ENCODE peak calls at places on chromosomes 3 and 15, in four cellular contexts. M, A, B and F are unnamed samples.

GRCh38 chr3:10417849-10418248 is 87.5 kb downstream of the ATP2B2 start:
- DNase-seq in M (peak), A (no peak), B (peak), F (peak)

GRCh38 chr3:185400340-185400667 is 37.4 kb downstream of the MAP3K13 start:
- DNase-seq in M (no peak), A (no peak), B (no peak), F (no peak)

GRCh38 chr15:40930430-40931299 is 1.5 kb downstream of the DLL4 start:
- DNase-seq in M (peak), A (no peak), B (peak), F (no peak)

GRCh38 chr3:122973893-122974615 is 53.5 kb downstream of the SEMA5B start:
- DNase-seq in M (no peak), A (no peak), B (no peak), F (no peak)

GRCh38 chr3:192904632-192905289 is 12.9 kb downstream of the MB21D2 start:
- DNase-seq in M (no peak), A (no peak), B (no peak), F (no peak)

GRCh38 chr15:77810180-77810579 is 177.5 kb upstream of the LINGO1 start:
- DNase-seq in M (no peak), A (no peak), B (no peak), F (no peak)

GRCh38 chr15:86852741-86853140 is 773.1 kb downstream of the AGBL1 start:
- DNase-seq in M (no peak), A (no peak), B (no peak), F (no peak)

GRCh38 chr3:126258670-126259069 is 78.3 kb upstream of the ALDH1L1 start:
- DNase-seq in M (peak), A (no peak), B (no peak), F (peak)

GRCh38 chr15:65423977-65424679 is 1.4 kb upstream of the IGDCC4 start:
- DNase-seq in M (peak), A (no peak), B (no peak), F (peak)

GRCh38 chr15:40982855-40983254 is 29.6 kb downstream of the CHAC1 start:
- DNase-seq in M (no peak), A (no peak), B (no peak), F (no peak)

GRCh38 chr3:49353022-49353421 is 5.1 kb downstream of the GPX1 start:
- DNase-seq in M (no peak), A (no peak), B (no peak), F (no peak)

GRCh38 chr3:174146008-174146407 is 713.1 kb upstream of the NAALADL2 start:
- DNase-seq in M (no peak), A (no peak), B (no peak), F (no peak)

GRCh38 chr3:157134620-157135191 is 25.2 kb downstream of the CCNL1 start:
- DNase-seq in M (no peak), A (no peak), B (peak), F (no peak)

GRCh38 chr15:70698412-70698811 is 64.9 kb downstream of the UACA start:
- DNase-seq in M (no peak), A (no peak), B (no peak), F (no peak)

GRCh38 chr3:159208080-159208479 is 406.2 kb downstream of the MFSD1 start:
- DNase-seq in M (no peak), A (no peak), B (no peak), F (no peak)

GRCh38 chr3:186493507-186493906 is 50.7 kb downstream of the CRYGS start:
- DNase-seq in M (no peak), A (no peak), B (no peak), F (no peak)

GRCh38 chr3:99978221-99978620 is 136.1 kb downstream of the FILIP1L start:
- DNase-seq in M (no peak), A (no peak), B (no peak), F (no peak)

GRCh38 chr3:99971761-99972160 is 142.5 kb downstream of the FILIP1L start:
- DNase-seq in M (no peak), A (no peak), B (no peak), F (no peak)

GRCh38 chr3:99972380-99973104 is 141.8 kb downstream of the FILIP1L start:
- DNase-seq in M (no peak), A (no peak), B (no peak), F (no peak)

GRCh38 chr3:99976584-99976983 is 137.7 kb downstream of the FILIP1L start:
- DNase-seq in M (no peak), A (no peak), B (no peak), F (no peak)

DNA sequence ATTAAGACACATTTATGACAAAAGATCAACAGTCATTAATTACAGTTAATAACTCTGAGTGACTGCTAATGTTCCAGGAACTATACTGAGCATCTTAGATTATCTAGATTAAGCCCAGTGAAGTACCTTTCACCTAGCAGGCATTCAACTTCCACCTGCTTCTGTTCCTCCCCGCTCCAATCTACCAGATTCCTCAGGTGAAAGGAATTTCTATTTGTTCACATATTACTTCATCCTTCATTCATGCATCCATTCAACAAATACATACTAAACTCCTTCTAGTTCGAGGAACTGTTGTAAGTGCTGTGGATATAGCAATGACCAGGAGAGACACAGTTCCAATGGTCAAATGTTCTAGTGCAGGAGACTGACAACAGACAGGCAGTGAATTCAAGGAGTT is 139.3 kb downstream of the FILIP1L start:
- DNase-seq in M (no peak), A (no peak), B (no peak), F (no peak)
- TF ChIP-seq KDM1A in M (no peak), A (no peak), B (no peak), F (no peak)

GRCh38 chr15:99921086-99921485 is 187.8 kb upstream of the LYSMD4 start:
- DNase-seq in M (no peak), A (no peak), B (no peak), F (no peak)
- TF ChIP-seq JUNB in M (no peak), A (no peak), B (no peak), F (no peak)

GRCh38 chr3:39754549-39754948 is 54.9 kb upstream of the MYRIP start:
- DNase-seq in M (no peak), A (no peak), B (no peak), F (no peak)

GRCh38 chr3:39753361-39753760 is 56.0 kb upstream of the MYRIP start:
- DNase-seq in M (no peak), A (no peak), B (no peak), F (no peak)

GRCh38 chr3:39755100-39755499 is 54.3 kb upstream of the MYRIP start:
- DNase-seq in M (no peak), A (no peak), B (no peak), F (no peak)

GRCh38 chr3:39760325-39760724 is 49.1 kb upstream of the MYRIP start:
- DNase-seq in M (no peak), A (no peak), B (no peak), F (no peak)

GRCh38 chr3:39757312-39757711 is 52.1 kb upstream of the MYRIP start:
- DNase-seq in M (no peak), A (no peak), B (no peak), F (no peak)
- TF ChIP-seq KDM1A in M (no peak), A (no peak), B (no peak), F (no peak)

DNA sequence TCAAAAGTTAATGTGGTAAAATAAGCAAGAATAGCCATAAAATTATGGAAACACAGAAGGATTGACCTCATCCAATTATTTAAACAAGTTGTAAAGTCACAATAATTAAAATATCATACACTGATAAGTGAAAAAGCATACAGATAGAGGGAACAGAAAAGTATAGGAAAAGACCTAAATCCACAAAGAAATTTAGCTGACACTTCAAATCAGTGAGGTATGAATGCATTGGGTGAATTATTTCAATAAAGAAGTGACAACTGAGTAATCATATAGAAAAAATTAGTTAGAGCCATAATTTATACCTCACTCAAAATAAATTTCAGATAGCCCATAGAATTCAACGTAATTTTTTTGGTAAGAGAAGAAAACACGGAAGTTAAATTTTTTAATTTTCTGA is 25.1 kb downstream of the TFDP2 start:
- DNase-seq in M (no peak), A (no peak), B (no peak), F (no peak)
- TF ChIP-seq JUNB in M (no peak), A (no peak), B (no peak), F (no peak)

DNA sequence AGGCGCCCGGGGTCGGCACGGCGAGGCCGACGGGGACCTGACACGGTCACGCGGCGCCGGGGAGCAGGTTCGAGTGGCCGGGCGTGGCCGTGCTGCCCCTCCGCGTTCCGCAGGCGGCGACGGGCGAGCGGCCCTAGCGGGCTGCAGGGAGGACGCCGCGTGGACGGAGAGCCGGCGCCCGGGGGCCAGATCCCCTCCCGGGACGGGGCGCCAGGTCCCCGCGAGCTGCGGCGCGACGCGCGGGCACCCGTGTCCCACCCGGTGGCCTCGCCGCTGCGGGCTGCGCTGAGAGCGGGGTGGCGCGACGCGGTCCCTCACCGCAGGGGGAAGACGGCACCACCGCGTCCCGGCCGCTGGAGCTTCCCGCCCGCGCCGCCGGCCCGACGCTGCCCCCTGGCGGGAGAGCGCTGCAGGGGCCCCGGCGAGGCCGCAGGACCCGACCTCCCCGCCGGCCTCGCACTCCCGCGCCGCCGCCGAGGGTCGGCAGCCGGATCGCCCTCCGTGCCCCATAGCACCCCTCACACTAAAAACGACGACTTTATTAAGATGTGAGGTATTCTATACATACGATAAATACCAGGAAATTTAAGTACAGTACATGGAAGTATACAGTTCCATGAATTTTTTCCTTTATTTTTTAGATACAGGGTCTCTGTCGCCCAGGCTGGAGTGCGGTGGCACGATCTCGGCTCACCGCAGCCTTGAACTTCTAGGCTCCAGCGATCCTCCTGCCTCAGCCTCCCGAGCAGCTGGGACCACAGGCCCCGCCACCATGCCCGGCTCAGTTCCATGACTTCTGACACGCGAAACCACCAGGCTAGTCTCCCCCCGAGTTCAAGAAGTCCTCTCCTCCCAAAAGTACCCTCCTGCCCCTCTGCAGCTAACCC is 1.3 kb upstream of the PIGZ start:
- DNase-seq in M (peak), A (no peak), B (no peak), F (peak)
- TF ChIP-seq KDM1A in M (no peak), A (no peak), B (no peak), F (no peak)

GRCh38 chr3:71709908-71710511 is 15.2 kb downstream of the EIF4E3 start:
- DNase-seq in M (no peak), A (no peak), B (no peak), F (no peak)

GRCh38 chr3:71708478-71709098 is 16.6 kb downstream of the EIF4E3 start:
- DNase-seq in M (no peak), A (no peak), B (no peak), F (no peak)

GRCh38 chr3:71713041-71713440 is 12.2 kb downstream of the EIF4E3 start:
- DNase-seq in M (no peak), A (no peak), B (no peak), F (no peak)

GRCh38 chr3:71707600-71707999 is 17.6 kb downstream of the EIF4E3 start:
- DNase-seq in M (no peak), A (no peak), B (no peak), F (peak)

GRCh38 chr3:71710906-71711494 is 14.2 kb downstream of the EIF4E3 start:
- DNase-seq in M (peak), A (peak), B (peak), F (peak)
- TF ChIP-seq JUNB in M (no peak), A (no peak), B (no peak), F (no peak)

DNA sequence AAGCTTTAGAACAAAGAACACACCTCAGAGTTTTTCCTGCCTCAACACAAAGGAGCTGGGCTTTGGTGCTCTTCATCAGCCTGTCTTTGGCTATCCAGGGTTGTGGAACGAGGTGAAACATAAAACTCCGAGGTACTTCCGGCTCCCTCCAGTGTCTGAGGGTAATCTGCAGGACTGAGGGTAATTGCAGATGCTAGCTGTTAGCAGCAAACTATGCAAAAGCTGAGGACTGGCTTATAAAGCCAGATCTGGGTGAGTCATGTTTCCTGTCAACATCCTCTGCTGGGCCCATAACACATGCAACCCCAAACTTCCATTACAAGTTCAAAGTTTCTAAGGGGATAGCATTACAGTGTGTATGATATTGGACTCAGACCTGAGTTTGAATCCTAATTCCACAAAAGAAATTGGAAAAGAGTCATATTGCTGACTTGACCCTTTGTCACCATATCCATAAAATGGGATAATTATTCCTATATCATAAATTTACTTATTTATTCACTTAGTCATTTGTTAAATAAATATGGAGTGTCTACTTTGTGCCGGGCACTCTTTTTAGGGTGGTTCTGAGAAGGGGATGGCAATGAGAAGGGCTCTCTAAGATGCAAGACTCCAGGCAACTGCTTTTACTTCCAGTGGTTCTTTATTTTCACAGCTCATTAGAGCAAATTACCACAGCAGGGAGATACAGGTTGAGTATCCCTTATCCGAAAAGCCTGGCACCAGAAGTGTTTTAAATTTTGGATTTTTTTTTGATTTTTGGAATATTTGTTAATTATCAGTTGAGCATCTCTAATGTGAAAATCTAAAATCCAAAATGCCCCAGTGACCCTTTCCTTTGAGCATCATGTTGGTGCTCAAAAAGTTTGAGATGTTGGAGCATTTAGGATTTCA is 9.5 kb upstream of the TRIM69 start:
- DNase-seq in M (peak), A (peak), B (peak), F (peak)
- TF ChIP-seq KDM1A in M (no peak), A (no peak), B (peak), F (no peak)

GRCh38 chr3:113330742-113331141 is 110.6 kb downstream of the CFAP44 start:
- DNase-seq in M (no peak), A (no peak), B (no peak), F (no peak)
- TF ChIP-seq JUNB in M (no peak), A (no peak), B (no peak), F (no peak)

GRCh38 chr3:140053794-140054193 is 118.8 kb downstream of the CLSTN2 start:
- DNase-seq in M (no peak), A (no peak), B (no peak), F (no peak)

GRCh38 chr3:140055032-140055791 is 120.2 kb downstream of the CLSTN2 start:
- DNase-seq in M (no peak), A (no peak), B (no peak), F (no peak)

GRCh38 chr3:140050396-140050795 is 115.4 kb downstream of the CLSTN2 start:
- DNase-seq in M (no peak), A (no peak), B (no peak), F (no peak)

GRCh38 chr3:140053011-140053702 is 118.2 kb downstream of the CLSTN2 start:
- DNase-seq in M (no peak), A (no peak), B (no peak), F (no peak)

GRCh38 chr3:140050977-140051957 is 116.3 kb downstream of the CLSTN2 start:
- DNase-seq in M (peak), A (no peak), B (peak), F (no peak)
- TF ChIP-seq KDM1A in M (no peak), A (no peak), B (no peak), F (no peak)

DNA sequence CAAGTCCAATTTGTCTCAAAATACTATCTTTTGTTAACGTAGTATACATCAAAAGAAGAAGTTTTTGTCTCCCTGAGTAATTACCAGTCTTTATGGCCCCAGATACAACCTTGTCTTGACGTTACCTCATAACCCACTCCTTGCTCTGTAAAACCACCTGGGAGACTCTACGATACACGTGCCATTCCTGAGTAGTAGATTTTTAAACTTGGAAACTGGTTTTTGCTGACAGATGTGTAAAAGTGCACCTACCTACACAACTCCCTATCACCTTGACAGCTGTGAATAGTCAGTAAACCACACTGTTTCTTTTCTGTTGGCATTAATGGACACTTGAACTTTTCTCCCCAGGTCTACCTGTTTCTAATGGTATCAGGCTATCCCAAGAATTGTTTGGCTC is 51.7 kb upstream of the RARB start:
- DNase-seq in M (no peak), A (no peak), B (no peak), F (no peak)
- TF ChIP-seq JUNB in M (no peak), A (no peak), B (no peak), F (no peak)